ENCODE peak calls at places on chromosomes 6 and 20, in seven cellular contexts. A is CD8-positive, alpha-beta memory T cell; Z is right lobe of liver; K is CD8-positive, alpha-beta T cell; E is CD4-positive, alpha-beta memory T cell; V is MM.1S; Y is stomach. B is an unnamed sample.

GRCh38 chr6:39425346-39426056 is 103.0 kb upstream of the KCNK16 start:
- DNase-seq in A (no peak), Z (no peak), K (no peak), E (no peak), V (no peak), Y (no peak), B (no peak)

GRCh38 chr6:147941143-147941542 is 401.5 kb upstream of the SASH1 start:
- DNase-seq in A (no peak), Z (no peak), K (no peak), E (no peak), V (no peak), Y (no peak), B (no peak)

GRCh38 chr6:112795316-112795715 is 448.2 kb downstream of the RFPL4B start:
- DNase-seq in A (no peak), Z (no peak), K (no peak), E (no peak), V (no peak), Y (no peak), B (no peak)

GRCh38 chr20:16279320-16279719 is 293.9 kb downstream of the KIF16B start:
- DNase-seq in A (no peak), Z (no peak), K (no peak), E (no peak), V (no peak), Y (no peak), B (no peak)

GRCh38 chr20:38805502-38805957 is at the start of gene PPP1R16B:
- DNase-seq in A (peak; percentile 85), Z (peak; percentile 58), K (peak; percentile 88), E (peak; percentile 80), V (peak; percentile 83), Y (peak; percentile 50), B (peak; percentile 77)

GRCh38 chr6:89679215-89680120 is 40.9 kb upstream of the LYRM2 start:
- DNase-seq in A (no peak), Z (no peak), K (no peak), E (no peak), V (no peak), Y (no peak), B (no peak)

GRCh38 chr20:7926767-7927166 is 13.5 kb downstream of the HAO1 start:
- DNase-seq in A (no peak), Z (no peak), K (no peak), E (no peak), V (peak; percentile 41), Y (no peak), B (no peak)

GRCh38 chr6:108947114-108947854 is 99.1 kb downstream of the ARMC2 start:
- DNase-seq in A (no peak), Z (no peak), K (no peak), E (no peak), V (no peak), Y (no peak), B (no peak)

GRCh38 chr6:135880066-135880972 is 28.8 kb downstream of the PDE7B start:
- DNase-seq in A (peak; percentile 75), Z (no peak), K (peak; percentile 76), E (peak; percentile 66), V (peak; percentile 44), Y (no peak), B (peak; percentile 66)

DNA sequence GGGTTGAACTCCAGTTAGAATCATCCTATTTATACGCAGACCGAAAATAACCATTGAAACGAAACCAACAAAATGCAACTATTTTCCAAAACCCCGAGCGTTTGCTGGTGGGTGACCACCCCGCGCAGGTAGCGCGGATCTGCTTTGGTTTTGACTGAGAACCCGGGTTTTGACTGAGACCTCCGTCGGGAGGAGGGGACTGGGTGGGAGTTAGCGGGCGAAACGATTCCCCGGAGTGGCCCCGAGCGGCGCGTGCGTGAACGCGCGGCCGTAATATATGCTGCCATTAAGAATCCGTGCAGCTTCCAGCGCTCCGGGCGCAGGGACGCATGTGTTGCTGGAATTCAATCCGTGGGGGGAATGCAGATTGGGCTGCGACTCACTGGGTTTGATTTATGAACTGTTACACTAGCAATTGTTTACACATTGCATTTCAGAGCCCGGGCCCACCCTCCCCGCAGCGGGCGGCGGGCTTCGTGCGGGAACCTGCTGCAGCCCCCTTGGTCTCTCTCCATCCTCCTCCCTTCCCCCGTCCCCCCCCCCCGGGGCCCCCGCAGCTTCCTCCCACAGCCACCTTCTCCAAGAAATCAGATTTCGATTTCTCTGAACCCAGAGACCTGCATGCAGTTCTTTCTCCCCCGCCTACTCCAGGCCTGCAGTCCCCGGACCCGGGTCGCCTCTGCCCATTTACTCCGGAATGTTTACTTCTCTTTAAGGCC is 9.9 kb downstream of the NRN1 start:
- DNase-seq in A (no peak), Z (no peak), K (no peak), E (no peak), V (no peak), Y (no peak), B (no peak)
- H3K27ac ChIP-seq in A (no peak overlapping the region), Z (peak overlapping the region; percentile 30), K (no peak overlapping the region), E (no peak overlapping the region), V (peak overlapping the region; percentile 39), Y (peak overlapping the region; percentile 52), B (no peak overlapping the region)

GRCh38 chr20:25077610-25078169 is 4.3 kb downstream of the VSX1 start:
- DNase-seq in A (no peak), Z (peak; percentile 86), K (peak; percentile 37), E (no peak), V (no peak), Y (peak; percentile 49), B (no peak)
- H3K27me3 ChIP-seq in A (peaks cover 32% of the 10 kb centered on the region), Z (peaks cover 10% of the 10 kb centered on the region), K (peaks cover 31% of the 10 kb centered on the region), E (peaks cover 40% of the 10 kb centered on the region), V (peaks cover 12% of the 10 kb centered on the region), Y (peaks cover 77% of the 10 kb centered on the region), B (peaks cover 15% of the 10 kb centered on the region)

GRCh38 chr6:65538644-65539043 is 168.4 kb downstream of the EYS start:
- DNase-seq in A (no peak), Z (no peak), K (no peak), E (no peak), V (no peak), Y (no peak), B (no peak)
- H3K27ac ChIP-seq in A (no peak overlapping the region), Z (no peak overlapping the region), K (no peak overlapping the region), E (no peak overlapping the region), V (no peak overlapping the region), Y (no peak overlapping the region), B (no peak overlapping the region)

DNA sequence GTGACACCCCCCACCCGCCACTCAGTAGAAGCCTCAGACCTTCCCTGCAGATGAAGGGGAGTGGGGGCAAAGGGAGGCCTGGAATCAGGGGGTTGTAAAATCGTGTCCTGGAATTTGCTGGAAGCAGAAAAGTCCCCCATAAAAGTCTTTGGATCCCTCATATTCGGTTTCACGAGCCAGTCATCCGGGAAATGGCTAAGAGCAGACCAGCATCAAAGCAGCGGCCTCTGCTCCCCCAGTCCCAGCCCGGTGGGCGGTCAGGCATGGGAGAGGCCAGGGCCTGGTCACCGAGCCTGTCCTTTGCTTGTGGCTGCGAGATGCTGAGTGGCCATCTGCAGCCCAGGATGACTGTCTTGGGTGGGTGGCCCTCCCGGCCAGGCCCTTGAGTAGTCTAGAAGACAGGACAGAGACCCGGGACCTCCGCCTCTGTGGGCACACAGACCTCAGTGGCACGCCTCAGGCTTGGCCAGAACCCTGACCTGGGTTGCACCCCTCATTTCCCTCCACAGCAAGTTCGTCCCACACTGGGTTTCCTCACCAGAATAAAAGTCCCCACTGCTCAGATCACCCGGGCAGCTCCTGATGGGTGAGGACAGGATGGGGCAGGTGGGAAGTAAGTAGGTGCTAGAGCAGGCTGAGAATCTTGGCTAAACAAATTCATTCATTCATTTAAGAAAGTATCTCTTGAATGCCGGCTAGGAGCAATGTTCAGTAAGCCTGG is 172.1 kb downstream of the BMP7 start:
- DNase-seq in A (no peak), Z (no peak), K (no peak), E (no peak), V (no peak), Y (no peak), B (no peak)
- H3K27me3 ChIP-seq in A (no peaks in the 10 kb centered on the region), Z (no peaks in the 10 kb centered on the region), K (no peaks in the 10 kb centered on the region), E (no peaks in the 10 kb centered on the region), V (peaks cover 3% of the 10 kb centered on the region), Y (peaks cover 62% of the 10 kb centered on the region), B (no peaks in the 10 kb centered on the region)

DNA sequence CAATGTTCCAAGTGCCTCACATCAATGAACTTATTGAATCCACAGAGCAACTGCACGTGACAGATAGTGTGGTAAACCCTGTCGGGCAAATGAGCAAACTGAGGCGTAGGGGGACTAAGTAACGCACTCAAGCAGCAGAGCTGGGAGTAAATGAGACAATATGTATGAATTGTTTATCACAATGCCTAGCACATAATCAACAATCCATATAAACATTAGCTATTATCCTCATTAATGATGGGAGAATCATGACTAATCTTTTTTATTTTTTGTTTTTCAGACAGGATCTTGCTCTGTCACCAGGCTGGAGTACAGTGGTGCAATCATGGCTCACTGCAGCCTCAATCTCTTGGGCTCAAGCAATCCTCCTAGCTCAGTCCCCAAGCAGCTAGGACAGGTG is 43.9 kb upstream of the B4GALT5 start:
- DNase-seq in A (no peak), Z (no peak), K (no peak), E (no peak), V (no peak), Y (no peak), B (no peak)
- H3K27ac ChIP-seq in A (no peak overlapping the region), Z (no peak overlapping the region), K (no peak overlapping the region), E (no peak overlapping the region), V (no peak overlapping the region), Y (no peak overlapping the region), B (no peak overlapping the region)

GRCh38 chr20:50280851-50281655 is 90.4 kb downstream of the CEBPB start:
- DNase-seq in A (no peak), Z (no peak), K (no peak), E (no peak), V (no peak), Y (no peak), B (no peak)
- H3K27me3 ChIP-seq in A (no peaks in the 10 kb centered on the region), Z (no peaks in the 10 kb centered on the region), K (no peaks in the 10 kb centered on the region), E (no peaks in the 10 kb centered on the region), V (peaks cover 94% of the 10 kb centered on the region), Y (no peaks in the 10 kb centered on the region), B (no peaks in the 10 kb centered on the region)

GRCh38 chr20:33373735-33374605 is 27.3 kb downstream of the CDK5RAP1 start:
- DNase-seq in A (no peak), Z (no peak), K (no peak), E (no peak), V (no peak), Y (no peak), B (no peak)
- H3K27ac ChIP-seq in A (no peak overlapping the region), Z (peak overlapping the region; percentile 67), K (no peak overlapping the region), E (no peak overlapping the region), V (peak overlapping the region; percentile 62), Y (peak overlapping the region; percentile 45), B (no peak overlapping the region)